ENCODE peak calls at places on chromosomes 2 and 18, in six cellular contexts. B, X, Y, S, W and J are unnamed samples.

GRCh38 chr2:193561054-193561453 is 1366.3 kb upstream of the TMEFF2 start:
- DNase-seq in B (no peak), X (no peak), Y (no peak), S (no peak), W (no peak), J (no peak)

GRCh38 chr18:74775239-74775638 is 177.6 kb downstream of the ZNF407 start:
- DNase-seq in B (peak), X (no peak), Y (no peak), S (no peak), W (no peak), J (no peak)

GRCh38 chr2:162317910-162318279 is 589 bp downstream of the IFIH1 start:
- DNase-seq in B (no peak), X (peak), Y (no peak), S (no peak), W (no peak), J (peak)

GRCh38 chr2:230048010-230048671 is 20.6 kb downstream of the SLC16A14 start:
- DNase-seq in B (no peak), X (no peak), Y (no peak), S (no peak), W (no peak), J (no peak)

GRCh38 chr2:3585239-3586109 is 9.4 kb upstream of the COLEC11 start:
- DNase-seq in B (peak), X (peak), Y (no peak), S (no peak), W (peak), J (peak)

GRCh38 chr2:106581276-106581675 is 94.1 kb downstream of the CD8B2 start:
- DNase-seq in B (no peak), X (no peak), Y (no peak), S (no peak), W (no peak), J (no peak)

GRCh38 chr2:235715601-235716000 is 221.8 kb downstream of the AGAP1 start:
- DNase-seq in B (no peak), X (no peak), Y (no peak), S (no peak), W (no peak), J (no peak)

GRCh38 chr18:76232813-76233212 is 262.2 kb downstream of the ZNF516 start:
- DNase-seq in B (no peak), X (no peak), Y (no peak), S (no peak), W (no peak), J (no peak)

GRCh38 chr2:97707428-97708380 is 5.7 kb upstream of the ZAP70 start:
- DNase-seq in B (no peak), X (no peak), Y (no peak), S (no peak), W (no peak), J (no peak)

GRCh38 chr2:169768262-169768995 is 30.2 kb upstream of the SSB start:
- DNase-seq in B (no peak), X (peak), Y (no peak), S (peak), W (no peak), J (peak)

GRCh38 chr2:54915101-54915500 is 135.2 kb downstream of the RTN4 start:
- DNase-seq in B (no peak), X (no peak), Y (no peak), S (no peak), W (no peak), J (no peak)

DNA sequence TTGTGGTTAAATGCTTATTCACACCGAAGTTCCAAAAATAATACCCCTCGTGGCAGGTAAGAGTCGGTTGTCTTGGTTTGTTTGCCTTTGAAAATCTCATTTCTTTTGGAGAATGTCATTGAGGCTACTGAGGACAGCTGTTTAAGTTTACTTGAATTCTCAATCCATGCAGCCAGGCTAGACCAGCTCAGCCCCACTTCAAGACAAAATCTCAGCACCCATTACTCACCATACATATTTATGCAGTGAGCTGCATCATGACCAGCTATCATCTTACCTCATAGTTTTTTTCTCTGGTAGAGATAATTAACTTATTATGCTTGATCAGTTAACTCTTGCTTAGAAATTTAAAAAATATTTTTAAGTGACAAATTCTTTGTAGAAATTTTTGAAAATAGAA is 115.9 kb downstream of the HAUS1 start:
- DNase-seq in B (peak), X (no peak), Y (no peak), S (no peak), W (no peak), J (no peak)
- H3K27ac ChIP-seq in B (peak), X (no peak), Y (no peak), S (no peak), W (no peak), J (no peak)

GRCh38 chr2:40315684-40316083 is 136.2 kb downstream of the SLC8A1 start:
- DNase-seq in B (no peak), X (no peak), Y (no peak), S (no peak), W (no peak), J (peak)
- H3K27ac ChIP-seq in B (no peak), X (no peak), Y (no peak), S (no peak), W (peak), J (no peak)

DNA sequence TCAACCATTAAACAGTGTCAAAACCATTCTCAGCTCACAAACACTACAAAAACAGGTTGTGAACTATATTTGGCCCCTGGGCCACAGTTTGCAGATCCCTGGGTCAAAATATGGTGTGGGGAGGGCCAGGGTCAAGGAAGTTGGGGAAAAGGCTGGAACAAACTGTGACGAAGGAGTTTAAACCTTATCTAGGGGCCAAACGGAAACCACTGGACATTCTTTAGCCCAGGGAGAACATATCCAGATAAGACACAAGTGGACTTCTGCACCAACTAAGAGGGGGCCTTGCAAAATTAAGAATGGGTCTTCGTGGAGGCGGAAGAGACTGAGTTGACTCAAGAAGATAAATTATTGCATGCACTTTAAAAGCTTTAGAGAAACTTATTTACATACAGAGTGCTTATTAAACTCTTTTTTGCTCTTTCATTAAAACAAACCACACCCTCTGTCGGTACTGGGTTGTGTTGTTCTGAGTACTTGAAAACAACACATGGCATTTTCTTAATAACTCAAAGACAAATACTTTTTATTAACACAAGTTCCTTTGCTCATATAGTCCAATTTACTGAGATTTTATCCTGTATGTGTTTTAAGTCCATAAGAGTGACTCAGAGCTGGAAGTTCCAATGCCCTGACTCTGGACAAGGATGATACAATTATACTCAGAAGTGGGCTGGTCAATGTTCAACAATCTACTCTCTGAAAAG is 5.3 kb upstream of the ASAP2 start:
- DNase-seq in B (peak), X (no peak), Y (no peak), S (no peak), W (no peak), J (no peak)
- H3K27ac ChIP-seq in B (no peak), X (no peak), Y (no peak), S (no peak), W (no peak), J (no peak)

DNA sequence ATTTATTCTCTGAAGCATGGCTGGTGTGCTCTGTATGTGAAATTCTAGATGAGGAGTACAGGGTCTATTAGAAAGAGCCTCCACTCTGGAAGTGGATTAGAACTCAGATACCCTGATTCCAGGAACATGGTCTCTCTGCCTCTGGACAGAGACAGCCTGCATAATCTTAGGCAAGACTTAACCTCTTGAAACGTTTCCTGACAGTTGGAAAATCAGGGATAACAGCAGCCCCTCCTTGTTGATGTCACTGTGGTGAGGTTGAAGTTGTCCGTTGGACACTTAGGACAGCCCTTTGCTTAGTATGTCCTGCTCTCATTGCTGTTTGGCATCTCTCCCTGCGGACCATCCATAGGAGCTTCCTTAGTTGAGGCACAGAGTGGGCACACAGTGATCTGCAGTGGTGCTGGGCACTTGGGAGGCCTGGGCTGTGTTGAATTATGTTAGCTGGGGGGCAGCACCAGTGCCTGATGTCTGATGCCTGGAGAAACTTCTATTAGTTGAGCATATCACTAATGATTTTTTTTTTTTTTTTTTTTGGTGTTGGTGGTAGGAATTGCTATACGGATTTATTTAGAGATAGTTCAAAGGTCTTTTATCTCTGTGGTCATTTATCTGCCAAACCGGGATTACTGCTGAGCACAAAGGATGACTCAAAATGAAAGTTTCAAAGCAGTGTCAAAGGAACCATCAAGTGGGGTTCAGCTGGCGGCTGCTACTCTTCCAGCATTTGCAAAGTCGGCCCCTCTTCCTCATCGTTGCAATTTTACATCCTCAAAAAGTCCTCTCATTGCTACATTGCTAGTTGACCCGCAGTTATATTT is 28.8 kb downstream of the SETBP1 start:
- DNase-seq in B (no peak), X (no peak), Y (no peak), S (no peak), W (no peak), J (no peak)
- H3K27ac ChIP-seq in B (no peak), X (peak), Y (no peak), S (no peak), W (peak), J (peak)

GRCh38 chr2:64839844-64840243 is 149.4 kb upstream of the SLC1A4 start:
- DNase-seq in B (no peak), X (no peak), Y (no peak), S (no peak), W (no peak), J (no peak)
- H3K27ac ChIP-seq in B (no peak), X (no peak), Y (no peak), S (no peak), W (peak), J (peak)

DNA sequence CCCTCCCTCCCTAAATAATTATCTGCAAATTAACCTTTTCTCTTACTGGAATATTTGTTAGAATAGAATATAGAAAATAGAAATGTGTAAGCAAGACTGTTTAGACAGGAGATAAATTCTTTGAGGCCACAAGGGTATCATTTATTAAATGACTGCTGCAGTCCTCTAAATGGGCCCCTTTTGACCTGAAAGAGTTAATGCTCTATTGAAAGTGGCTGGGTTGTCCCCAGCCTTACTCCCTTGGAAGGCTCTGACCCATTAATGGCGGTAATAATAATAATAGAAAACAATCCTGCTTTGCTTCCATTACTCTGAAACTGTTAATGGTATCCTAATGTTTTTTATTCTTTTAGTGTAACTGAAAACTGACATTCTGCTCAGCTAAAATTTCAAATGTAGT is 398.0 kb upstream of the NRP2 start:
- DNase-seq in B (no peak), X (no peak), Y (no peak), S (no peak), W (no peak), J (no peak)
- H3K27ac ChIP-seq in B (no peak), X (no peak), Y (no peak), S (no peak), W (no peak), J (no peak)

GRCh38 chr2:231515603-231516002 is 14.6 kb downstream of the NMUR1 start:
- DNase-seq in B (no peak), X (no peak), Y (no peak), S (no peak), W (no peak), J (no peak)
- H3K27ac ChIP-seq in B (no peak), X (no peak), Y (no peak), S (no peak), W (no peak), J (no peak)